ENCODE peak calls at places on chromosomes 5 and 9, in five cellular contexts. One of them, this sample, is unnamed.

GRCh38 chr5:74639538-74640449 is 734 bp downstream of the ENC1 start:
- DNase-seq in SW480: peak; percentile 52
- DNase-seq in activated naive CD8-positive, alpha-beta T cell treated with anti-CD3 and anti-CD28 coated beads for 36 hours: peak; percentile 44
- DNase-seq in SJSA1: peak; percentile 57
- DNase-seq in GM10248: peak; percentile 25
- DNase-seq in this sample: peak; percentile 50

GRCh38 chr9:126860757-126861466 is 473 bp downstream of the ZBTB34 start:
- DNase-seq in SJSA1: no peak
- DNase-seq in activated naive CD8-positive, alpha-beta T cell treated with anti-CD3 and anti-CD28 coated beads for 36 hours: peak; percentile 29
- DNase-seq in SW480: peak; percentile 27
- DNase-seq in GM10248: peak; percentile 47
- DNase-seq in this sample: peak; percentile 13

GRCh38 chr9:12708562-12709298 is 15.5 kb downstream of the TYRP1 start:
- DNase-seq in SW480: peak; percentile 2
- DNase-seq in SJSA1: no peak
- DNase-seq in GM10248: no peak
- DNase-seq in activated naive CD8-positive, alpha-beta T cell treated with anti-CD3 and anti-CD28 coated beads for 36 hours: no peak
- DNase-seq in this sample: no peak

GRCh38 chr9:15211994-15212501 is 95.0 kb downstream of the TTC39B start:
- DNase-seq in activated naive CD8-positive, alpha-beta T cell treated with anti-CD3 and anti-CD28 coated beads for 36 hours: no peak
- DNase-seq in SW480: no peak
- DNase-seq in GM10248: no peak
- DNase-seq in SJSA1: no peak
- DNase-seq in this sample: no peak

GRCh38 chr9:13717356-13718057 is 438.0 kb upstream of the MPDZ start:
- DNase-seq in SJSA1: no peak
- DNase-seq in SW480: no peak
- DNase-seq in activated naive CD8-positive, alpha-beta T cell treated with anti-CD3 and anti-CD28 coated beads for 36 hours: no peak
- DNase-seq in GM10248: no peak
- DNase-seq in this sample: no peak

GRCh38 chr5:136080113-136080482 is 51.3 kb downstream of the TGFBI start:
- DNase-seq in SJSA1: peak; percentile 36
- DNase-seq in GM10248: no peak
- DNase-seq in SW480: no peak
- DNase-seq in activated naive CD8-positive, alpha-beta T cell treated with anti-CD3 and anti-CD28 coated beads for 36 hours: no peak
- DNase-seq in this sample: no peak

GRCh38 chr9:133117271-133118178 is 3.5 kb downstream of the RALGDS start:
- DNase-seq in GM10248: no peak
- DNase-seq in SW480: no peak
- DNase-seq in activated naive CD8-positive, alpha-beta T cell treated with anti-CD3 and anti-CD28 coated beads for 36 hours: no peak
- DNase-seq in SJSA1: no peak
- DNase-seq in this sample: no peak

GRCh38 chr5:915946-916345 is 23.3 kb downstream of the TRIP13 start:
- DNase-seq in SW480: no peak
- DNase-seq in GM10248: no peak
- DNase-seq in activated naive CD8-positive, alpha-beta T cell treated with anti-CD3 and anti-CD28 coated beads for 36 hours: no peak
- DNase-seq in SJSA1: no peak
- DNase-seq in this sample: no peak

GRCh38 chr5:116528519-116529234 is 45.9 kb downstream of the SEMA6A start:
- DNase-seq in SW480: no peak
- DNase-seq in SJSA1: no peak
- DNase-seq in activated naive CD8-positive, alpha-beta T cell treated with anti-CD3 and anti-CD28 coated beads for 36 hours: no peak
- DNase-seq in GM10248: no peak
- DNase-seq in this sample: no peak

GRCh38 chr9:88011005-88011766 is 36.9 kb upstream of the CDK20 start:
- DNase-seq in activated naive CD8-positive, alpha-beta T cell treated with anti-CD3 and anti-CD28 coated beads for 36 hours: no peak
- DNase-seq in SW480: no peak
- DNase-seq in SJSA1: no peak
- DNase-seq in GM10248: no peak
- DNase-seq in this sample: no peak

GRCh38 chr5:122150128-122150685 is 20.9 kb downstream of the ZNF474 start:
- DNase-seq in SJSA1: no peak
- DNase-seq in GM10248: no peak
- DNase-seq in SW480: no peak
- DNase-seq in activated naive CD8-positive, alpha-beta T cell treated with anti-CD3 and anti-CD28 coated beads for 36 hours: no peak
- DNase-seq in this sample: no peak